ENCODE peak calls at places on chromosomes 2 and 18, in eight cellular contexts. C is H1, H is kidney, Q is gastrocnemius medialis, E is GM23338, F is uterus, K is psoas muscle, U is cardiac muscle cell. Z is an unnamed sample. For H3K4me1, the result is how much of the 10 kb centered on the place peaks cover.

GRCh38 chr18:76363451-76364120 is 131.5 kb downstream of the ZNF516 start:
- DNase-seq in H (no peak), Q (no peak), U (no peak), E (no peak), K (no peak), C (no peak), F (no peak), Z (no peak)

GRCh38 chr2:158486970-158487325 is 30.2 kb downstream of the PKP4 start:
- DNase-seq in K (no peak), C (no peak), E (no peak), U (no peak), H (no peak), Q (no peak), F (no peak), Z (no peak)

GRCh38 chr2:112153179-112153490 is 14.9 kb downstream of the FBLN7 start:
- DNase-seq in Q (no peak), H (no peak), C (peak), K (no peak), E (no peak), F (peak), U (no peak), Z (no peak)

GRCh38 chr2:177393381-177393780 is 808 bp downstream of the AGPS start:
- DNase-seq in H (no peak), Q (no peak), F (no peak), K (no peak), U (no peak), C (no peak), E (no peak), Z (no peak)

GRCh38 chr2:45169339-45170190 is 160.3 kb upstream of the SIX2 start:
- DNase-seq in E (peak), F (no peak), C (peak), Q (no peak), H (no peak), U (peak), K (peak), Z (no peak)

GRCh38 chr2:224072541-224073188 is 33.6 kb upstream of the SERPINE2 start:
- DNase-seq in F (peak), K (peak), H (peak), E (no peak), Q (no peak), C (no peak), U (no peak), Z (no peak)

GRCh38 chr2:121220995-121221394 is 64.0 kb downstream of the TFCP2L1 start:
- DNase-seq in K (no peak), H (no peak), C (no peak), E (no peak), U (no peak), Q (no peak), F (no peak), Z (no peak)

GRCh38 chr18:25097119-25098114 is 254.5 kb downstream of the ZNF521 start:
- DNase-seq in F (no peak), Q (no peak), C (no peak), H (no peak), E (no peak), U (no peak), K (no peak), Z (no peak)

GRCh38 chr18:30623401-30624065 is 419.0 kb downstream of the DSC3 start:
- DNase-seq in K (no peak), U (no peak), F (no peak), C (no peak), Q (no peak), E (no peak), H (no peak), Z (no peak)

GRCh38 chr2:107727318-107727717 is 99.4 kb upstream of the RGPD4 start:
- DNase-seq in H (no peak), F (no peak), E (no peak), C (no peak), Q (no peak), K (no peak), U (no peak), Z (no peak)

GRCh38 chr18:24181806-24182205 is 42.9 kb downstream of the CABYR start:
- DNase-seq in C (no peak), H (no peak), Q (no peak), E (no peak), F (no peak), K (no peak), U (no peak), Z (no peak)

GRCh38 chr18:12998332-12999060 is 7.3 kb downstream of the CEP192 start:
- DNase-seq in U (no peak), C (no peak), Q (no peak), E (no peak), K (no peak), F (no peak), H (no peak), Z (no peak)

GRCh38 chr2:221975151-221975550 is 323.6 kb downstream of the PAX3 start:
- DNase-seq in C (no peak), E (no peak), K (no peak), F (no peak), U (no peak), Q (no peak), H (no peak), Z (no peak)

GRCh38 chr2:227280895-227281294 is 44.2 kb upstream of the MFF start:
- DNase-seq in U (peak), K (no peak), H (no peak), F (no peak), Q (no peak), E (no peak), C (no peak), Z (no peak)

GRCh38 chr18:12872408-12872807 is 11.6 kb downstream of the PTPN2 start:
- DNase-seq in F (no peak), U (no peak), H (no peak), K (no peak), E (no peak), Q (no peak), C (no peak), Z (no peak)

GRCh38 chr18:47100214-47100831 is 50.0 kb downstream of the HDHD2 start:
- DNase-seq in H (no peak), E (peak), K (no peak), Q (no peak), F (peak), C (peak), U (peak), Z (peak)

GRCh38 chr2:53820711-53821110 is 33.9 kb downstream of the ERLEC1 start:
- DNase-seq in C (no peak), F (no peak), H (no peak), E (no peak), K (no peak), Q (no peak), U (no peak), Z (no peak)

GRCh38 chr18:7749001-7749391 is 181.9 kb downstream of the PTPRM start:
- DNase-seq in U (peak), F (no peak), H (no peak), Q (no peak), C (no peak), K (no peak), E (no peak), Z (no peak)

GRCh38 chr18:48953096-48953706 is 2.4 kb upstream of the SMAD7 start:
- DNase-seq in U (no peak), E (no peak), H (no peak), F (no peak), C (no peak), K (no peak), Q (no peak), Z (no peak)

GRCh38 chr18:48950536-48951447 is at the start of gene SMAD7:
- DNase-seq in Q (no peak), U (no peak), E (no peak), C (no peak), F (no peak), K (no peak), H (peak), Z (no peak)

GRCh38 chr18:48951448-48952286 is 902 bp upstream of the SMAD7 start:
- DNase-seq in U (peak), F (peak), E (peak), Q (peak), H (peak), C (peak), K (peak), Z (no peak)

GRCh38 chr18:48954837-48955527 is 4.2 kb upstream of the SMAD7 start:
- DNase-seq in K (peak), E (no peak), H (no peak), C (no peak), U (no peak), F (no peak), Q (no peak), Z (no peak)

GRCh38 chr18:48952287-48953095 is 1.7 kb upstream of the SMAD7 start:
- DNase-seq in K (peak), C (peak), H (peak), E (peak), U (peak), Q (peak), F (peak), Z (no peak)
- H3K4me1 ChIP-seq in K (under half), C (under half), H (under half), E (under half), U (under half), Q (under half), F (under half), Z (under half)

DNA sequence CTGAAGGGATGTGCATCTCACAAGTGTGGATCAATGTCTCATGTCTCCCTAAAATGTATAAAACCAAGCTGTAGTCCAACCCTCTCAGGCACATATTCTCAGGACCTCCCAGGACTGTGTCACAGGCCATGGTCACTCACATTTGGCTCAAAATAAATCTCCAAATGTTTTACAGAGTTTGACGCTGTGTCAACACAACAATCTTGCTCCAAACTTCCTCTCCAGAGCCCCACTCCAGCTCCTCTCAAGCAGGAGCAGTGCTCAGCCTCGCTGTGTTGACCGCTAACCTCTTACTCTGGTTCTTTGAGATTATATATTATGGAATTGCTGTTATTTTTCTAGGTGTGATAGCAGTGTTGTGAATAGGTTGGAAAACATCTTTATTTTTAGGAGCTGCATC is 56.2 kb downstream of the CYP27C1 start:
- DNase-seq in C (no peak), F (no peak), Q (no peak), H (no peak), E (no peak), K (no peak), U (no peak), Z (no peak)
- H3K4me1 ChIP-seq in C (under half), F (under half), Q (under half), H (under half), E (under half), K (under half), U (under half), Z (under half)

DNA sequence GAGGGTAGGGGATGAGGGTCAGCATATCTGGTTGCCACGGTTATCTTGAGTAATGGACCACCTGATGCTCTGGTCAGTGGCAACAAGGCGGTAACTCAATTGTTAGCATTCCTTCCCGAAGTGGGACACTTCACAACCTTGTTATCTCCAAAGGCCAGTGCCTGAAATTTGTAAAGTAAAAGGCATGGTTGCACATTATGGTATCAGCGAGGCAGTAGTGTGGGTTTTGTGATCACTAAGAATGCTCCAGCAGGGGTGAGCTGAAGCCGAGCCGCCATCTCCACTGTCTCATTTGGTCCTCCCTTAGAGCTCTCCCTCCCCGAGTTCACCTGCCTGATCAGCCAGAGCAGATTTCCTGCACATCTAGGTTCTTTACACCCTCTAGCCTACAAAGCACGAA is 50.5 kb upstream of the LGALSL start:
- DNase-seq in C (no peak), H (no peak), U (peak), Q (no peak), F (peak), E (no peak), K (no peak), Z (no peak)
- H3K4me1 ChIP-seq in C (under half), H (under half), U (under half), Q (half or more), F (under half), E (under half), K (half or more), Z (under half)

GRCh38 chr2:204680576-204680975 is 135.3 kb downstream of the PARD3B start:
- DNase-seq in H (no peak), E (no peak), F (no peak), C (no peak), U (no peak), K (no peak), Q (no peak), Z (no peak)
- H3K4me1 ChIP-seq in H (under half), E (under half), F (under half), C (under half), U (under half), K (under half), Q (under half), Z (under half)

DNA sequence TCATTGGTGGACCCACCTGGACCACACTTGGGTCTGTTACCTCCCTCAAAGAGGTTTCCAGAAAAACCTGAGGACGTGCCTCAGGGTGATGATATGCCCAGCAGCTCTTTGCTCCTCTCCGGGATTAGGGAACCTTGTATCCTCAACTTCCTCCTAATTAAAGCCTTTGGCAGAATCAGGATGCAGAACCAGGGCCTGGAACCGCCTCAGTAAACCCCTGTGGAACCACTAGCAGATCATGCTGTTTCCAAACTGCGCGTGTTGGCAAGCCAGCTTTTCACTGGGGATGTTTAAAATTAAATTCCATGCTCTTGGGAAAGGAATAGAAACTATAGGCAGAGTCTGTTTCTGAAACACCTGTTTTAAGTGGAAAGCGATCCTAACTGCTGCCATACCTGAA is 26.4 kb downstream of the CRIM1 start:
- DNase-seq in H (no peak), F (no peak), K (no peak), U (no peak), Q (no peak), E (no peak), C (no peak), Z (no peak)
- H3K4me1 ChIP-seq in H (under half), F (under half), K (half or more), U (under half), Q (under half), E (half or more), C (under half), Z (under half)

GRCh38 chr2:12727085-12727484 is 10.3 kb downstream of the TRIB2 start:
- DNase-seq in Q (no peak), E (no peak), U (no peak), F (no peak), C (no peak), H (peak), K (no peak), Z (no peak)
- H3K4me1 ChIP-seq in Q (under half), E (under half), U (under half), F (under half), C (under half), H (under half), K (under half), Z (under half)

DNA sequence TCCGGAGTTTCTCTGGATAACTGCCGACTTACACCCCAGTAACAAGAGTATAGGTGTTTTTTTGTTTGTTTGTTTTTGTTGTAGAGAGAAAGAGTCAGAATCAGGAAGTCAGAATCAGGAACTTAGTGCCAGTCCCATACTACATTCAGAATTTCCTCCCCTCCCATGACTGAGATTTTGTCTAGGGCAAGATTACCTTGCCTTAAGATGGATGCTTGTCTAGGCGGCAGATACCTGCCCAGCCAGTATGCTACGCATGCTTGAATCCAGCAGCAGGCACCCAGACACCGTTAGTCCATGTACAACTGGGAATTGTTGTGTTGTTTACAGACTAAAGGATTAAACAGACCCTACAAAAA is 6.1 kb downstream of the XRCC5 start:
- DNase-seq in H (no peak), E (peak), F (no peak), C (no peak), U (no peak), K (no peak), Q (no peak), Z (no peak)
- H3K4me1 ChIP-seq in H (under half), E (under half), F (under half), C (under half), U (under half), K (under half), Q (under half), Z (under half)

GRCh38 chr2:240451791-240452470 is 16.5 kb downstream of the GPC1 start:
- DNase-seq in Q (no peak), E (no peak), C (no peak), F (no peak), U (no peak), K (peak), H (peak), Z (no peak)

GRCh38 chr2:240451108-240451611 is 15.7 kb downstream of the GPC1 start:
- DNase-seq in H (peak), K (peak), E (no peak), Q (no peak), C (no peak), F (no peak), U (no peak), Z (no peak)

GRCh38 chr2:240454031-240454901 is 18.8 kb downstream of the GPC1 start:
- DNase-seq in H (peak), E (no peak), C (no peak), K (peak), Q (no peak), U (no peak), F (no peak), Z (no peak)

GRCh38 chr2:240453461-240454030 is 18.1 kb downstream of the GPC1 start:
- DNase-seq in Q (no peak), H (peak), K (peak), E (peak), U (peak), C (no peak), F (no peak), Z (no peak)

DNA sequence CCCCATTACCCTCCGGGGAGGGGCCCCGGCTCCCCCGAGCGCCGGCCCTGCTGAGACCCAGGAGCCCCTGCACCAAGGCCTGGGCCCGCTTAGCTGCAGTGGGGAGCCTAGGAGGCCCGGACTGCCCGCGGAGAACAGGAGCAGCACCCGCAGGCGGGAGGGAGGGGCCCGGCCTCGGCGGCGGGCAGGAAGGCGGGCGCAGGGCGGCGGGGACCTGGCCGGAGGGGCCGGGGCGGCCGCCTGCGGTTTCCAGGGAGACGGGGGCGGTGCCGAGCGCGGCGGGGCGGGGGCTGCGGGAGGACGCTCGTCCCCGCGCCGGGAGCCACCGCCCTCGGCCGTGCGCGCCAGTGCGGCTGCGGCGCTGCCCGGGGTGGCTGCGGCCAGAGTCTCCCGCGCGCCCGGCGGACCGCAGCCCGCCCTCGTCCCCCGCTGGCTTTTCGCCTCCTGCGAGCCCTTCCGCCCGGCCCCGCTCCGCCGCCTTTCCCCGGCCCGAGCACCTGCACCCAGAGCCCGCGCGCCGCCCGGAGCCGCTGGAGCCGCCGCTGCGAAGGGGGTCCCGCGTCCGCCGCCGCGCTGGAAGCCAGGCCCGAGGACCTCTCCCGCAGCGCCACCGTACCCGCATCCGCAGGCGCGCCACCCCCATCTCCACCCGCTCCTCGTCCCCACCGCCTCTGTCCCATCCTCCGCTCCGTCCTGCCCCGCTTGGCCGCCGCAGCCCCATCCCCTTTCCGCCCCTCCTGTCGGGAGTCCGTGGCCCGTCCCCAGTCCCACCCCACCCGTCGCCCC is 17.2 kb downstream of the GPC1 start:
- DNase-seq in E (peak), Q (peak), C (peak), H (peak), K (peak), F (peak), U (peak), Z (no peak)
- H3K4me1 ChIP-seq in E (under half), Q (under half), C (under half), H (under half), K (under half), F (under half), U (under half), Z (under half)

GRCh38 chr2:43303120-43303519 is 76.7 kb upstream of the ZFP36L2 start:
- DNase-seq in H (no peak), Q (no peak), C (no peak), E (no peak), U (no peak), K (no peak), F (no peak), Z (no peak)

GRCh38 chr2:43305006-43305405 is 78.6 kb upstream of the ZFP36L2 start:
- DNase-seq in U (no peak), K (no peak), C (no peak), E (no peak), H (no peak), Q (no peak), F (peak), Z (no peak)

GRCh38 chr2:43302311-43303051 is 76.1 kb upstream of the ZFP36L2 start:
- DNase-seq in E (no peak), C (no peak), Q (no peak), K (no peak), F (no peak), H (no peak), U (no peak), Z (no peak)

GRCh38 chr2:43305537-43305936 is 79.1 kb upstream of the ZFP36L2 start:
- DNase-seq in C (no peak), F (peak), H (no peak), Q (peak), K (peak), U (no peak), E (no peak), Z (no peak)

DNA sequence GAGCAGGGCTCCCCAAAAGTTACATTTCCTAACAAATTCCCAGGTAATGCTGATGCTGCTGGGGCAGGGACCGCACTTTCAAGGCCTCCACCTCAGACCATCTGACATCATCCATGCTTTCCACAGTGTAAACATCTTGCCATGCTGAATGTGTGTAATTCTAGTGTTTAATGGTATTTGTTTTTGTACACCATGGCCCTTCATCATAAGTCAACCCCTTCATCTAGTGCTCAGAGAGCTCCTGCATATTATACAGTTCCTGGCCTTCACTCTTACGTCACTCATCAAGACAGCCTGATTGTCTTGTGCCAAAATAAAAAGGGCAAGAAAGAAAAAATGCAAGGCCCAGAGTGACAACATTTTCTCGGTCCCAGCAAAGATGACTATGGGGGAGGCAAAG is 77.5 kb upstream of the ZFP36L2 start:
- DNase-seq in H (no peak), U (no peak), F (no peak), E (no peak), K (no peak), C (no peak), Q (no peak), Z (no peak)
- H3K4me1 ChIP-seq in H (under half), U (under half), F (under half), E (under half), K (under half), C (under half), Q (under half), Z (under half)

DNA sequence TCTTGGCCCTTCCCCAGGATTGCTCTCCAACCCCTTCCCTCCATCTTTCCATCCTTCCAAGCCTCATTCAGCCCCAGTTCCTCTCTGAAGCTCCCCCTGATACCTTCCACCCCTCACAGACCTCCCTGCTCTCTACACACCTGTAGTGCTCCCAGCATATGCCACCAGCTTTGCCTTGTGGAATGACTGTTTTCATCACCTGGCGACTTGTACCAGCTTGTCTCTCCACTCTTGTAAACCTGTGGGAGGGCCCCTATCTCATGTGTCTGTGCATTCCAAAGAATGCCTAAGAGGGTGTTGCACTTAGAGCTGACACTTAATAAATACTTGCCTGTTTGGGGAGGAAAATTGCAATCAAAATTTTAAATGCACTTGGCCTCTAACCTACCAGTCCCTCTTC is 198.7 kb downstream of the BCL11A start:
- DNase-seq in U (peak), F (no peak), E (no peak), C (peak), Q (no peak), K (no peak), H (no peak), Z (no peak)
- H3K4me1 ChIP-seq in U (under half), F (under half), E (under half), C (under half), Q (under half), K (under half), H (under half), Z (under half)